ENCODE peak calls at places on chromosomes 11 and 22, in four cellular contexts. I, T, Z and L are unnamed samples.

GRCh38 chr11:113781682-113782081 is 2.1 kb downstream of the CLDN25 start:
- DNase-seq in Z (no peak), T (no peak), I (no peak), L (no peak)

GRCh38 chr11:116771935-116772334 is 852 bp downstream of the BUD13 start:
- DNase-seq in I (no peak), Z (no peak), T (no peak), L (no peak)

GRCh38 chr11:126104420-126104819 is 41.8 kb upstream of the CDON start:
- DNase-seq in Z (no peak), I (no peak), T (no peak), L (peak)

GRCh38 chr11:62242021-62242420 is at the start of gene SCGB1D2:
- DNase-seq in T (peak), I (no peak), Z (no peak), L (no peak)

GRCh38 chr11:69002101-69002742 is 10.8 kb downstream of the MRGPRF start:
- DNase-seq in Z (no peak), I (no peak), T (no peak), L (peak)

GRCh38 chr22:43630451-43630850 is 181.7 kb downstream of the EFCAB6 start:
- DNase-seq in Z (no peak), T (no peak), I (no peak), L (no peak)

GRCh38 chr11:14184548-14184947 is 174.4 kb downstream of the RRAS2 start:
- DNase-seq in Z (no peak), T (no peak), I (peak), L (no peak)

GRCh38 chr11:108223449-108224149 is 732 bp downstream of the ATM start:
- DNase-seq in T (no peak), I (no peak), Z (peak), L (no peak)

GRCh38 chr11:72578991-72579815 is 95.0 kb downstream of the PDE2A start:
- DNase-seq in Z (no peak), T (no peak), I (no peak), L (peak)

GRCh38 chr22:23105304-23105703 is 35.0 kb downstream of the GNAZ start:
- DNase-seq in T (no peak), Z (no peak), I (no peak), L (no peak)

GRCh38 chr22:19904881-19905618 is 36.5 kb upstream of the COMT start:
- DNase-seq in Z (no peak), T (no peak), I (no peak), L (no peak)

GRCh38 chr11:33263549-33263948 is 6.4 kb downstream of the HIPK3 start:
- DNase-seq in T (no peak), I (no peak), Z (no peak), L (no peak)

GRCh38 chr11:68973219-68973618 is 7.6 kb downstream of the MRGPRD start:
- DNase-seq in T (no peak), Z (no peak), I (no peak), L (peak)

GRCh38 chr22:23970201-23970641 is 3.5 kb downstream of the DDTL start:
- DNase-seq in Z (no peak), I (no peak), T (no peak), L (no peak)

GRCh38 chr11:2535673-2536439 is 91.0 kb downstream of the KCNQ1 start:
- DNase-seq in Z (no peak), I (no peak), T (no peak), L (peak)

GRCh38 chr11:85748455-85748891 is 62.5 kb downstream of the SYTL2 start:
- DNase-seq in I (no peak), T (no peak), Z (no peak), L (no peak)